ENCODE peak calls at places on chromosomes 6 and 20, in six cellular contexts. One of them, this sample, is unnamed. For H3K36me3, the result is how much of the 10 kb centered on the place peaks cover.

GRCh38 chr20:45053441-45054351 is 47.2 kb downstream of the KCNS1 start:
- DNase-seq in brain microvascular endothelial cell: no peak
- DNase-seq in testis: no peak
- DNase-seq in HCT116: no peak
- DNase-seq in CD8-positive, alpha-beta memory T cell: no peak
- DNase-seq in MM.1S: no peak
- DNase-seq in this sample: no peak

GRCh38 chr6:43804550-43805223 is 34.7 kb downstream of the VEGFA start:
- DNase-seq in brain microvascular endothelial cell: no peak
- DNase-seq in testis: no peak
- DNase-seq in HCT116: no peak
- DNase-seq in CD8-positive, alpha-beta memory T cell: no peak
- DNase-seq in MM.1S: no peak
- DNase-seq in this sample: peak

GRCh38 chr6:10112871-10113584 is 301.8 kb downstream of the TFAP2A start:
- DNase-seq in brain microvascular endothelial cell: no peak
- DNase-seq in testis: peak
- DNase-seq in HCT116: no peak
- DNase-seq in CD8-positive, alpha-beta memory T cell: no peak
- DNase-seq in MM.1S: no peak
- DNase-seq in this sample: no peak

GRCh38 chr6:90445533-90446108 is 141.3 kb downstream of the MAP3K7 start:
- DNase-seq in brain microvascular endothelial cell: no peak
- DNase-seq in testis: no peak
- DNase-seq in HCT116: no peak
- DNase-seq in CD8-positive, alpha-beta memory T cell: no peak
- DNase-seq in MM.1S: no peak
- DNase-seq in this sample: no peak

GRCh38 chr20:47576516-47577033 is 74.9 kb downstream of the NCOA3 start:
- DNase-seq in brain microvascular endothelial cell: peak
- DNase-seq in testis: peak
- DNase-seq in HCT116: peak
- DNase-seq in CD8-positive, alpha-beta memory T cell: no peak
- DNase-seq in MM.1S: peak
- DNase-seq in this sample: peak

GRCh38 chr20:3218307-3218988 is 9.2 kb downstream of the ITPA start:
- DNase-seq in brain microvascular endothelial cell: no peak
- DNase-seq in testis: peak
- DNase-seq in HCT116: no peak
- DNase-seq in CD8-positive, alpha-beta memory T cell: peak
- DNase-seq in MM.1S: peak
- DNase-seq in this sample: peak

GRCh38 chr20:61537239-61537638 is 285.2 kb downstream of the CDH4 start:
- DNase-seq in brain microvascular endothelial cell: no peak
- DNase-seq in testis: no peak
- DNase-seq in HCT116: no peak
- DNase-seq in CD8-positive, alpha-beta memory T cell: no peak
- DNase-seq in MM.1S: no peak
- DNase-seq in this sample: no peak

GRCh38 chr6:44715925-44716324 is 328.4 kb downstream of the CDC5L start:
- DNase-seq in brain microvascular endothelial cell: no peak
- DNase-seq in testis: no peak
- DNase-seq in HCT116: no peak
- DNase-seq in CD8-positive, alpha-beta memory T cell: no peak
- DNase-seq in MM.1S: no peak
- DNase-seq in this sample: no peak

GRCh38 chr6:132257561-132257960 is 143.7 kb downstream of the MOXD1 start:
- DNase-seq in brain microvascular endothelial cell: peak
- DNase-seq in testis: no peak
- DNase-seq in HCT116: no peak
- DNase-seq in CD8-positive, alpha-beta memory T cell: no peak
- DNase-seq in MM.1S: no peak
- DNase-seq in this sample: no peak

DNA sequence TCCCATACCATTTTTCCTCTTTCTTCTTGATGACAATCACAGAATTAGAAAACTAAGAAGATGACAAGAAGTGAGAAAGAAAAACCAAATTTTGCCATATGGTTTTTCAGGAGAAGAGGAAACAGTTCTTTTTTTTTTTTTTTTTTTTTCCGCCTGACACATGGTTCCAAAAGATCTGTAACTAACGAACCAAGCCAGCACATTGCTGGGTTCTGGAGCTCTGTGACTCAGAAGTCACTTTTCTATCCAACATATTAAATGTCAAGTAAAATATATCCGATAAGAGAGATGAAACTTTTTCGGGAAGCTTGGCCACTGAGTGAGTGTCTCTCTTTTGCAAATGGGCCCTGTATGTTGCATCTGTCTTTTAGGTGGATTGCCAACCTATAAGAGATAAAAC is 4.7 kb downstream of the METTL24 start:
- DNase-seq in brain microvascular endothelial cell: no peak
- DNase-seq in testis: no peak
- DNase-seq in HCT116: no peak
- DNase-seq in CD8-positive, alpha-beta memory T cell: no peak
- DNase-seq in MM.1S: no peak
- DNase-seq in this sample: no peak
- H3K4me3 ChIP-seq in brain microvascular endothelial cell: no peak
- H3K4me3 ChIP-seq in testis: no peak
- H3K4me3 ChIP-seq in HCT116: no peak
- H3K4me3 ChIP-seq in CD8-positive, alpha-beta memory T cell: no peak
- H3K4me3 ChIP-seq in MM.1S: no peak
- H3K4me3 ChIP-seq in this sample: no peak

GRCh38 chr6:72525821-72526550 is 95.9 kb upstream of the KCNQ5 start:
- DNase-seq in brain microvascular endothelial cell: no peak
- DNase-seq in testis: no peak
- DNase-seq in HCT116: no peak
- DNase-seq in CD8-positive, alpha-beta memory T cell: no peak
- DNase-seq in MM.1S: no peak
- DNase-seq in this sample: no peak
- H3K36me3 ChIP-seq in brain microvascular endothelial cell: under half
- H3K36me3 ChIP-seq in testis: under half
- H3K36me3 ChIP-seq in HCT116: under half
- H3K36me3 ChIP-seq in CD8-positive, alpha-beta memory T cell: under half
- H3K36me3 ChIP-seq in MM.1S: under half
- H3K36me3 ChIP-seq in this sample: under half

GRCh38 chr20:58130574-58130973 is 97.9 kb downstream of the ANKRD60 start:
- DNase-seq in brain microvascular endothelial cell: no peak
- DNase-seq in testis: no peak
- DNase-seq in HCT116: no peak
- DNase-seq in CD8-positive, alpha-beta memory T cell: no peak
- DNase-seq in MM.1S: no peak
- DNase-seq in this sample: no peak

GRCh38 chr20:58131111-58131510 is 97.3 kb downstream of the ANKRD60 start:
- DNase-seq in brain microvascular endothelial cell: peak
- DNase-seq in testis: no peak
- DNase-seq in HCT116: no peak
- DNase-seq in CD8-positive, alpha-beta memory T cell: no peak
- DNase-seq in MM.1S: no peak
- DNase-seq in this sample: no peak

GRCh38 chr20:58130156-58130555 is 98.3 kb downstream of the ANKRD60 start:
- DNase-seq in brain microvascular endothelial cell: no peak
- DNase-seq in testis: no peak
- DNase-seq in HCT116: no peak
- DNase-seq in CD8-positive, alpha-beta memory T cell: no peak
- DNase-seq in MM.1S: no peak
- DNase-seq in this sample: no peak

GRCh38 chr20:58133020-58133419 is 95.4 kb downstream of the ANKRD60 start:
- DNase-seq in brain microvascular endothelial cell: no peak
- DNase-seq in testis: no peak
- DNase-seq in HCT116: no peak
- DNase-seq in CD8-positive, alpha-beta memory T cell: no peak
- DNase-seq in MM.1S: no peak
- DNase-seq in this sample: no peak

GRCh38 chr20:58131581-58132142 is 96.8 kb downstream of the ANKRD60 start:
- DNase-seq in brain microvascular endothelial cell: peak
- DNase-seq in testis: no peak
- DNase-seq in HCT116: peak
- DNase-seq in CD8-positive, alpha-beta memory T cell: no peak
- DNase-seq in MM.1S: no peak
- DNase-seq in this sample: no peak
- H3K4me3 ChIP-seq in brain microvascular endothelial cell: peak
- H3K4me3 ChIP-seq in testis: no peak
- H3K4me3 ChIP-seq in HCT116: no peak
- H3K4me3 ChIP-seq in CD8-positive, alpha-beta memory T cell: no peak
- H3K4me3 ChIP-seq in MM.1S: no peak
- H3K4me3 ChIP-seq in this sample: no peak

GRCh38 chr6:52286798-52287432 is 2.4 kb upstream of the MCM3 start:
- DNase-seq in brain microvascular endothelial cell: peak
- DNase-seq in testis: peak
- DNase-seq in HCT116: peak
- DNase-seq in CD8-positive, alpha-beta memory T cell: peak
- DNase-seq in MM.1S: peak
- DNase-seq in this sample: peak
- H3K36me3 ChIP-seq in brain microvascular endothelial cell: under half
- H3K36me3 ChIP-seq in testis: under half
- H3K36me3 ChIP-seq in HCT116: under half
- H3K36me3 ChIP-seq in CD8-positive, alpha-beta memory T cell: under half
- H3K36me3 ChIP-seq in MM.1S: under half
- H3K36me3 ChIP-seq in this sample: under half

GRCh38 chr6:152375200-152375599 is 262.0 kb downstream of the SYNE1 start:
- DNase-seq in brain microvascular endothelial cell: no peak
- DNase-seq in testis: no peak
- DNase-seq in HCT116: no peak
- DNase-seq in CD8-positive, alpha-beta memory T cell: no peak
- DNase-seq in MM.1S: no peak
- DNase-seq in this sample: no peak

GRCh38 chr6:152380993-152381898 is 255.9 kb downstream of the SYNE1 start:
- DNase-seq in brain microvascular endothelial cell: peak
- DNase-seq in testis: peak
- DNase-seq in HCT116: peak
- DNase-seq in CD8-positive, alpha-beta memory T cell: no peak
- DNase-seq in MM.1S: no peak
- DNase-seq in this sample: peak

GRCh38 chr6:152380351-152380767 is 256.8 kb downstream of the SYNE1 start:
- DNase-seq in brain microvascular endothelial cell: peak
- DNase-seq in testis: no peak
- DNase-seq in HCT116: no peak
- DNase-seq in CD8-positive, alpha-beta memory T cell: no peak
- DNase-seq in MM.1S: peak
- DNase-seq in this sample: no peak

GRCh38 chr6:152372945-152373344 is 264.2 kb downstream of the SYNE1 start:
- DNase-seq in brain microvascular endothelial cell: no peak
- DNase-seq in testis: no peak
- DNase-seq in HCT116: no peak
- DNase-seq in CD8-positive, alpha-beta memory T cell: no peak
- DNase-seq in MM.1S: no peak
- DNase-seq in this sample: no peak

DNA sequence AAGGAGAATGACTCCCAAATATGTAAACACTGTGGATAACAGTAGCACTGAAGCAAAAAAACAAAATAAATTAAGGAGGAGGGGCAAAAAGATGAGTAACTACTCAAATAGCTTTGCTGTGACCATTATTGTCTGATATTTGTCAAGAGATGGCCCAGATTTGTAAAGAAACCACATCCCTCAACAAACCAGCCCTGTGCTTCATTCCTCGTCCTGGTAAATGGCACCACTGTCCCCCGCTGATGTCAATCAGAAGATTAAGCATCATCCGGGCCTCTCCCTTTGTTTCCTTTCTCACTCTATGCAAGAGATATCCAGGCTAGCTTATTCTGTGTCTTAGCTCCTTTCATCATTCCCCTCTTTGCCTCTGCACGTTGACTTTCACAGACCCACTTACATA is 259.0 kb downstream of the SYNE1 start:
- DNase-seq in brain microvascular endothelial cell: peak
- DNase-seq in testis: no peak
- DNase-seq in HCT116: no peak
- DNase-seq in CD8-positive, alpha-beta memory T cell: no peak
- DNase-seq in MM.1S: no peak
- DNase-seq in this sample: no peak
- H3K4me3 ChIP-seq in brain microvascular endothelial cell: peak
- H3K4me3 ChIP-seq in testis: no peak
- H3K4me3 ChIP-seq in HCT116: no peak
- H3K4me3 ChIP-seq in CD8-positive, alpha-beta memory T cell: no peak
- H3K4me3 ChIP-seq in MM.1S: no peak
- H3K4me3 ChIP-seq in this sample: peak

DNA sequence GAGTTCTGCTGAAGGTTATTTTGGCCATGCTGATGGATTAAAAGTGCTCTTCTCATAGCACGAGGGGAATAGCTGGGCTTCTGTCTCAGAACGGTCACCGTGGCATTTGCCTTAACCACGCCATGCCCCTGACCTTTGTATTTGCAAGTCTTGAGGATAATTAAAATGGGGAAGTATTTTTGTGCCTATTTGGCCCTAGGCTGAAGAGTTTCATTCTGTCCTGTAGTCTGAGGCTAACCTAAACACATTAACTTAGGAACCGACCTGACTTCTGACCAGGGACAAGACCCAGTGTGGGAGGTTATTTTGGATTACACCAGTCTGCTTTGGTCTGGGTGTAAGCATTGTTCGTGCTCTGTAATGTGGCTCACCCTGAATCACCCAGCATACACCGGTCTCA is 118.8 kb downstream of the MAP3K4 start:
- DNase-seq in brain microvascular endothelial cell: no peak
- DNase-seq in testis: no peak
- DNase-seq in HCT116: no peak
- DNase-seq in CD8-positive, alpha-beta memory T cell: no peak
- DNase-seq in MM.1S: no peak
- DNase-seq in this sample: no peak
- H3K36me3 ChIP-seq in brain microvascular endothelial cell: under half
- H3K36me3 ChIP-seq in testis: under half
- H3K36me3 ChIP-seq in HCT116: under half
- H3K36me3 ChIP-seq in CD8-positive, alpha-beta memory T cell: under half
- H3K36me3 ChIP-seq in MM.1S: under half
- H3K36me3 ChIP-seq in this sample: under half

This sample was measured in pancreas.